ENCODE peak calls at places on chromosomes 16 and 17, in eight cellular contexts. T, R, X, N, H, Z, B and A are unnamed samples.

GRCh38 chr16:52227851-52228250 is 319.1 kb downstream of the TOX3 start:
- DNase-seq in T (no peak), H (no peak), N (no peak), Z (no peak), X (no peak), R (no peak), B (no peak), A (no peak)

GRCh38 chr17:78759969-78760352 is 22.1 kb downstream of the CYTH1 start:
- DNase-seq in R (no peak), H (no peak), X (no peak), T (no peak), Z (no peak), B (no peak), N (no peak), A (no peak)

GRCh38 chr16:3012828-3013420 is at the start of gene CLDN9:
- DNase-seq in Z (no peak), R (no peak), B (no peak), H (no peak), T (no peak), X (no peak), N (no peak), A (no peak)

GRCh38 chr17:18087610-18088491 is at the start of gene DRG2:
- DNase-seq in Z (peak; percentile 93), N (peak; percentile 60), H (peak; percentile 90), X (peak; percentile 89), T (peak; percentile 90), R (peak; percentile 86), B (peak; percentile 68), A (peak; percentile 92)

GRCh38 chr16:30570621-30571443 is 682 bp downstream of the ZNF688 start:
- DNase-seq in R (no peak), X (peak; percentile 28), T (no peak), H (no peak), Z (no peak), B (no peak), N (no peak), A (peak; percentile 57)

GRCh38 chr16:31382485-31383161 is 10.5 kb upstream of the ITGAD start:
- DNase-seq in H (peak; percentile 80), N (no peak), B (no peak), T (peak; percentile 60), R (peak; percentile 44), X (peak; percentile 45), Z (peak; percentile 91), A (peak; percentile 80)

GRCh38 chr17:8124350-8125195 is 667 bp upstream of the HES7 start:
- DNase-seq in Z (no peak), H (peak; percentile 42), X (no peak), N (no peak), T (peak; percentile 47), R (peak; percentile 23), B (no peak), A (no peak)

GRCh38 chr16:2212362-2213324 is 2.0 kb upstream of the BRICD5 start:
- DNase-seq in N (no peak), T (no peak), H (no peak), X (no peak), R (no peak), B (no peak), Z (no peak), A (no peak)

GRCh38 chr17:8887834-8888703 is 20.6 kb upstream of the PIK3R6 start:
- DNase-seq in N (no peak), H (no peak), R (no peak), T (peak; percentile 35), B (no peak), X (peak; percentile 49), Z (peak; percentile 66), A (no peak)

GRCh38 chr17:17813725-17814095 is 23.1 kb downstream of the SREBF1 start:
- DNase-seq in B (no peak), R (no peak), X (no peak), Z (no peak), N (no peak), T (no peak), H (no peak), A (no peak)